ENCODE peak calls at places on chromosomes 13 and 19, in seven cellular contexts. K is neural progenitor cell; W is WERI-Rb-1; U is NT2/D1; I is mesenchymal stem cell; X is fibroblast of lung; Z is CD4-positive, alpha-beta memory T cell. C is an unnamed sample.

GRCh38 chr13:37475966-37476365 is 122.6 kb downstream of the POSTN start:
- DNase-seq in K (no peak), Z (no peak), X (peak; percentile 76), W (no peak), U (no peak), I (peak; percentile 40), C (no peak)

GRCh38 chr13:110392510-110393233 is 85.6 kb downstream of the COL4A2 start:
- DNase-seq in Z (no peak), X (peak; percentile 91), W (no peak), U (no peak), I (peak; percentile 95), K (no peak), C (no peak)

GRCh38 chr13:94997126-94997525 is 284.8 kb upstream of the SOX21 start:
- DNase-seq in Z (no peak), X (no peak), U (no peak), I (no peak), W (no peak), K (no peak), C (no peak)

GRCh38 chr19:3179739-3180293 is 1.2 kb downstream of the S1PR4 start:
- DNase-seq in Z (no peak), X (no peak), K (no peak), W (no peak), I (no peak), U (no peak), C (peak; percentile 53)

GRCh38 chr13:79973533-79973963 is 367.4 kb downstream of the SPRY2 start:
- DNase-seq in W (peak; percentile 16), X (no peak), U (no peak), K (no peak), Z (no peak), I (no peak), C (peak; percentile 25)

GRCh38 chr13:112244061-112244460 is 132.1 kb upstream of the SPACA7 start:
- DNase-seq in W (no peak), X (no peak), U (no peak), I (no peak), Z (no peak), K (no peak), C (no peak)

GRCh38 chr19:32870154-32870573 is 597 bp upstream of the SLC7A9 start:
- DNase-seq in W (no peak), U (no peak), X (no peak), Z (no peak), I (no peak), K (peak; percentile 34), C (no peak)

GRCh38 chr19:19115954-19116353 is 22.3 kb downstream of the TMEM161A start:
- DNase-seq in I (no peak), X (no peak), K (peak; percentile 72), U (no peak), Z (peak; percentile 31), W (peak; percentile 86), C (no peak)

GRCh38 chr19:24065243-24065642 is 21.7 kb upstream of the ZNF254 start:
- DNase-seq in Z (no peak), U (no peak), K (no peak), I (no peak), X (no peak), W (no peak), C (no peak)

GRCh38 chr13:101763191-101763590 is 310.7 kb downstream of the ITGBL1 start:
- DNase-seq in Z (no peak), K (no peak), U (no peak), W (no peak), X (peak; percentile 8), I (no peak), C (no peak)

GRCh38 chr19:10237702-10238101 is 6.6 kb upstream of the S1PR2 start:
- DNase-seq in I (no peak), Z (no peak), W (no peak), U (no peak), K (no peak), X (no peak), C (no peak)

GRCh38 chr19:47330466-47330869 is 1.5 kb upstream of the C5AR2 start:
- DNase-seq in X (no peak), I (peak; percentile 65), W (no peak), Z (no peak), U (no peak), K (no peak), C (no peak)

GRCh38 chr13:50691682-50692263 is 151.7 kb downstream of the DLEU7 start:
- DNase-seq in U (no peak), W (peak; percentile 11), X (peak; percentile 62), I (peak; percentile 62), K (no peak), Z (no peak), C (no peak)

GRCh38 chr13:104014803-104015645 is 948.8 kb upstream of the SLC10A2 start:
- DNase-seq in Z (no peak), U (no peak), K (no peak), I (peak; percentile 74), W (no peak), X (peak; percentile 91), C (no peak)

GRCh38 chr13:99289674-99290337 is 17.4 kb downstream of the GPR183 start:
- DNase-seq in K (no peak), X (no peak), U (no peak), W (no peak), I (no peak), Z (peak; percentile 55), C (no peak)

GRCh38 chr19:17510220-17510993 is 1.0 kb upstream of the PGLS start:
- DNase-seq in Z (no peak), U (no peak), W (no peak), X (peak; percentile 17), K (no peak), I (peak; percentile 36), C (no peak)

GRCh38 chr13:25281193-25281936 is 5.9 kb downstream of the MTMR6 start:
- DNase-seq in K (no peak), I (peak; percentile 43), X (no peak), Z (no peak), U (no peak), W (no peak), C (no peak)

GRCh38 chr13:31310781-31311180 is 111.0 kb downstream of the B3GLCT start:
- DNase-seq in U (no peak), Z (no peak), X (no peak), I (no peak), K (no peak), W (no peak), C (peak; percentile 41)
- H3K9me3 ChIP-seq in U (peaks cover 31% of the 10 kb centered on the region), Z (peaks cover 10% of the 10 kb centered on the region), X (no peaks in the 10 kb centered on the region), I (peaks cover 33% of the 10 kb centered on the region), K (peaks cover 12% of the 10 kb centered on the region), W (no peaks in the 10 kb centered on the region), C (no peaks in the 10 kb centered on the region)

GRCh38 chr19:35911173-35911572 is 3.1 kb upstream of the TYROBP start:
- DNase-seq in U (no peak), W (no peak), K (peak; percentile 55), X (no peak), Z (no peak), I (no peak), C (no peak)
- H3K9me3 ChIP-seq in U (no peaks in the 10 kb centered on the region), W (no peaks in the 10 kb centered on the region), K (no peaks in the 10 kb centered on the region), X (no peaks in the 10 kb centered on the region), Z (no peaks in the 10 kb centered on the region), I (no peaks in the 10 kb centered on the region), C (no peaks in the 10 kb centered on the region)

GRCh38 chr13:51924756-51925544 is 63.2 kb downstream of the CCDC70 start:
- DNase-seq in I (no peak), U (no peak), Z (no peak), W (peak; percentile 34), K (no peak), X (no peak), C (no peak)

GRCh38 chr13:51927129-51927528 is 65.4 kb downstream of the CCDC70 start:
- DNase-seq in U (no peak), Z (no peak), X (no peak), W (no peak), I (no peak), K (no peak), C (no peak)

GRCh38 chr13:51925865-51926527 is 64.2 kb downstream of the CCDC70 start:
- DNase-seq in I (no peak), W (no peak), X (no peak), K (no peak), U (no peak), Z (no peak), C (no peak)

GRCh38 chr13:51928231-51928630 is 66.5 kb downstream of the CCDC70 start:
- DNase-seq in Z (no peak), K (no peak), X (peak; percentile 2), W (peak; percentile 31), U (no peak), I (no peak), C (no peak)

GRCh38 chr13:51926528-51926885 is 64.7 kb downstream of the CCDC70 start:
- DNase-seq in X (no peak), U (no peak), I (no peak), K (no peak), Z (no peak), W (no peak), C (no peak)
- H3K9me3 ChIP-seq in X (no peaks in the 10 kb centered on the region), U (no peaks in the 10 kb centered on the region), I (no peaks in the 10 kb centered on the region), K (no peaks in the 10 kb centered on the region), Z (no peaks in the 10 kb centered on the region), W (no peaks in the 10 kb centered on the region), C (no peaks in the 10 kb centered on the region)

DNA sequence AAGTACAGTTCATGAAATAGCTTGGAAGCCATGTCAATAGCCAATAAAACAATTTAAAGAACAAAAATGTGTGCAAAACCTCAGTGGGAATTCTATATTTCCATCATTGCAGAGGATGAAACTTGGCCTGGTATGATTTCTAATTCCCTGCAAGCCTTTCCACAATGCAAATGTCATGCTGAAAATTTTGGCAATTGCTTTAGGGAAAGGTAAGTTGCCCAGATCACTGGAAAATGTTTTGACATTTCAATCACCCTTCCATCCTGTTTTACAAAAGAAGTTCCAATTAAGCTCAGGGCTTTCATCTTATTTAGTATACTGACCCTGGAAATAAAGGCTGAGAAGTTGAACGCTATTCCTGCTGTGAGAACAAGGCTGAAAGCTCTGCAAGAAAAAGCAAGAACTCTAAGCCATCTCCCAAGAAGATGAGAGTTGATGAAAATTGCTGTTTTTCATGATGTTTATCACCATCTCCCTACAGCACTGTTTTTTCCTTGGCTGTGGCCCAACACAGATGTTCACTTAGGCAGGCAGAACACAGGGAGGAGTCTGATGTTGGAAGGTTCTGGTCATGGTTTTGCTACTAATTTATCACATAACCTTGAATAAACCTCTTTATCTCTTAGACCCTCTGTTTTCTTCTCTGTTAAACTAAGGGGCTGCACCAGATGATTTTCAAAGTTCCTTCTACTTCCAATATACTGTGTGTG is 263.7 kb downstream of the KCTD12 start:
- DNase-seq in W (no peak), Z (no peak), K (peak; percentile 14), U (no peak), X (no peak), I (no peak), C (no peak)
- H3K9me3 ChIP-seq in W (no peaks in the 10 kb centered on the region), Z (no peaks in the 10 kb centered on the region), K (no peaks in the 10 kb centered on the region), U (peaks cover 4% of the 10 kb centered on the region), X (no peaks in the 10 kb centered on the region), I (peaks cover 6% of the 10 kb centered on the region), C (no peaks in the 10 kb centered on the region)